ENCODE peak calls at places on chromosome 17, in eight cellular contexts. A is astrocyte of the spinal cord; I is HFFc6; C is CD8-positive, alpha-beta memory T cell; X is RWPE1; P is cardiac fibroblast; R is A673; F is hippocampal formation. V is an unnamed sample.

GRCh38 chr17:8123695-8124349 is at the start of gene HES7:
- DNase-seq in A (no peak), X (peak), R (peak), C (no peak), I (no peak), F (no peak), P (peak), V (no peak)

GRCh38 chr17:17112628-17113200 is 70.5 kb downstream of the MPRIP start:
- DNase-seq in A (no peak), P (no peak), F (no peak), I (no peak), R (no peak), C (no peak), X (no peak), V (no peak)

GRCh38 chr17:17516941-17517720 is 20.9 kb upstream of the RASD1 start:
- DNase-seq in I (no peak), C (no peak), R (no peak), A (no peak), F (no peak), X (no peak), P (no peak), V (no peak)

GRCh38 chr17:29933379-29933778 is 3.4 kb upstream of the SSH2 start:
- DNase-seq in C (no peak), I (peak), X (no peak), P (peak), A (peak), R (peak), F (no peak), V (no peak)

GRCh38 chr17:44210342-44211192 is 8.9 kb downstream of the UBTF start:
- DNase-seq in C (peak), P (peak), F (peak), I (peak), R (peak), A (peak), X (peak), V (peak)

GRCh38 chr17:42276359-42276608 is at the start of gene STAT5B:
- DNase-seq in F (peak), A (no peak), R (peak), I (no peak), P (peak), X (peak), C (peak), V (peak)

GRCh38 chr17:78103311-78103710 is 25.2 kb downstream of the TMC6 start:
- DNase-seq in C (no peak), R (no peak), F (no peak), P (no peak), X (no peak), A (no peak), I (no peak), V (no peak)

GRCh38 chr17:81518785-81519283 is 6.2 kb upstream of the ACTG1 start:
- DNase-seq in I (no peak), P (no peak), F (no peak), C (no peak), A (no peak), X (peak), R (no peak), V (no peak)

GRCh38 chr17:235831-236640 is 54.6 kb upstream of the DOC2B start:
- DNase-seq in F (no peak), A (no peak), I (no peak), P (no peak), C (no peak), X (no peak), R (no peak), V (no peak)